ENCODE peak calls at places on chromosome 6, in seven cellular contexts. One of them, this sample, is unnamed.
A peak's percentile ranks its signal among the peaks of the same experiment; 100 is the strongest.

GRCh38 chr6:41036188-41036587 is 2.8 kb downstream of the UNC5CL start:
- DNase-seq in H1: no peak
- DNase-seq in HCT116: peak; percentile 19
- DNase-seq in K562: peak; percentile 56
- DNase-seq in SK-N-SH: no peak
- DNase-seq in HepG2: no peak
- DNase-seq in GM12878: no peak
- DNase-seq in this sample: no peak

GRCh38 chr6:148693882-148694484 is 52.8 kb upstream of the UST start:
- DNase-seq in H1: no peak
- DNase-seq in HCT116: no peak
- DNase-seq in K562: no peak
- DNase-seq in SK-N-SH: no peak
- DNase-seq in HepG2: no peak
- DNase-seq in GM12878: no peak
- DNase-seq in this sample: no peak

GRCh38 chr6:111711476-111711875 is 105.8 kb upstream of the TRAF3IP2 start:
- DNase-seq in H1: no peak
- DNase-seq in HCT116: no peak
- DNase-seq in K562: no peak
- DNase-seq in SK-N-SH: peak; percentile 59
- DNase-seq in HepG2: no peak
- DNase-seq in GM12878: no peak
- DNase-seq in this sample: no peak

GRCh38 chr6:54778731-54779130 is 67.8 kb upstream of the FAM83B start:
- DNase-seq in H1: no peak
- DNase-seq in HCT116: no peak
- DNase-seq in K562: no peak
- DNase-seq in SK-N-SH: no peak
- DNase-seq in HepG2: no peak
- DNase-seq in GM12878: no peak
- DNase-seq in this sample: no peak

GRCh38 chr6:11436508-11437096 is 100.9 kb upstream of the TMEM170B start:
- DNase-seq in H1: no peak
- DNase-seq in HCT116: no peak
- DNase-seq in K562: no peak
- DNase-seq in SK-N-SH: no peak
- DNase-seq in HepG2: no peak
- DNase-seq in GM12878: no peak
- DNase-seq in this sample: no peak

GRCh38 chr6:142841915-142842314 is 103.1 kb downstream of the HIVEP2 start:
- DNase-seq in H1: no peak
- DNase-seq in HCT116: no peak
- DNase-seq in K562: no peak
- DNase-seq in SK-N-SH: no peak
- DNase-seq in HepG2: no peak
- DNase-seq in GM12878: no peak
- DNase-seq in this sample: no peak

GRCh38 chr6:135451617-135452190 is 45.8 kb downstream of the AHI1 start:
- DNase-seq in H1: no peak
- DNase-seq in HCT116: peak; percentile 22
- DNase-seq in K562: peak; percentile 31
- DNase-seq in SK-N-SH: peak; percentile 7
- DNase-seq in HepG2: peak; percentile 32
- DNase-seq in GM12878: no peak
- DNase-seq in this sample: peak; percentile 15

GRCh38 chr6:161395832-161396231 is 122.0 kb upstream of the AGPAT4 start:
- DNase-seq in H1: no peak
- DNase-seq in HCT116: no peak
- DNase-seq in K562: no peak
- DNase-seq in SK-N-SH: no peak
- DNase-seq in HepG2: no peak
- DNase-seq in GM12878: no peak
- DNase-seq in this sample: no peak

GRCh38 chr6:168293641-168294530 is 25.7 kb downstream of the DACT2 start:
- DNase-seq in H1: no peak
- DNase-seq in HCT116: no peak
- DNase-seq in K562: no peak
- DNase-seq in SK-N-SH: no peak
- DNase-seq in HepG2: no peak
- DNase-seq in GM12878: no peak
- DNase-seq in this sample: no peak

GRCh38 chr6:127937747-127938146 is 36.9 kb upstream of the THEMIS start:
- DNase-seq in H1: no peak
- DNase-seq in HCT116: no peak
- DNase-seq in K562: no peak
- DNase-seq in SK-N-SH: no peak
- DNase-seq in HepG2: no peak
- DNase-seq in GM12878: no peak
- DNase-seq in this sample: no peak

GRCh38 chr6:107811591-107812218 is 12.4 kb downstream of the SCML4 start:
- DNase-seq in H1: no peak
- DNase-seq in HCT116: no peak
- DNase-seq in K562: no peak
- DNase-seq in SK-N-SH: no peak
- DNase-seq in HepG2: no peak
- DNase-seq in GM12878: no peak
- DNase-seq in this sample: no peak

GRCh38 chr6:68240731-68241130 is 394.4 kb upstream of the ADGRB3 start:
- DNase-seq in H1: no peak
- DNase-seq in HCT116: no peak
- DNase-seq in K562: no peak
- DNase-seq in SK-N-SH: no peak
- DNase-seq in HepG2: no peak
- DNase-seq in GM12878: no peak
- DNase-seq in this sample: no peak

GRCh38 chr6:140567469-140567868 is 1193.0 kb upstream of the CITED2 start:
- DNase-seq in H1: no peak
- DNase-seq in HCT116: no peak
- DNase-seq in K562: no peak
- DNase-seq in SK-N-SH: no peak
- DNase-seq in HepG2: no peak
- DNase-seq in GM12878: no peak
- DNase-seq in this sample: no peak

GRCh38 chr6:118748311-118749062 is 97.1 kb upstream of the CEP85L start:
- DNase-seq in H1: peak; percentile 56
- DNase-seq in HCT116: no peak
- DNase-seq in K562: no peak
- DNase-seq in SK-N-SH: peak; percentile 50
- DNase-seq in HepG2: no peak
- DNase-seq in GM12878: no peak
- DNase-seq in this sample: no peak

GRCh38 chr6:162184465-162184864 is 543.1 kb downstream of the PRKN start:
- DNase-seq in H1: no peak
- DNase-seq in HCT116: no peak
- DNase-seq in K562: no peak
- DNase-seq in SK-N-SH: no peak
- DNase-seq in HepG2: no peak
- DNase-seq in GM12878: no peak
- DNase-seq in this sample: no peak

GRCh38 chr6:106069478-106069877 is 16.7 kb upstream of the PRDM1 start:
- DNase-seq in H1: no peak
- DNase-seq in HCT116: no peak
- DNase-seq in K562: no peak
- DNase-seq in SK-N-SH: peak; percentile 36
- DNase-seq in HepG2: peak; percentile 12
- DNase-seq in GM12878: no peak
- DNase-seq in this sample: no peak

GRCh38 chr6:116215414-116215813 is 38.5 kb downstream of the TSPYL4 start:
- DNase-seq in H1: no peak
- DNase-seq in HCT116: no peak
- DNase-seq in K562: no peak
- DNase-seq in SK-N-SH: no peak
- DNase-seq in HepG2: no peak
- DNase-seq in GM12878: no peak
- DNase-seq in this sample: peak; percentile 30

GRCh38 chr6:20116792-20117191 is 95.5 kb downstream of the MBOAT1 start:
- DNase-seq in H1: no peak
- DNase-seq in HCT116: no peak
- DNase-seq in K562: no peak
- DNase-seq in SK-N-SH: no peak
- DNase-seq in HepG2: no peak
- DNase-seq in GM12878: no peak
- DNase-seq in this sample: no peak

GRCh38 chr6:81298751-81299150 is 453.7 kb downstream of the TENT5A start:
- DNase-seq in H1: no peak
- DNase-seq in HCT116: no peak
- DNase-seq in K562: no peak
- DNase-seq in SK-N-SH: no peak
- DNase-seq in HepG2: no peak
- DNase-seq in GM12878: no peak
- DNase-seq in this sample: no peak

GRCh38 chr6:27149140-27149539 is 98.4 kb upstream of the PRSS16 start:
- DNase-seq in H1: no peak
- DNase-seq in HCT116: no peak
- DNase-seq in K562: no peak
- DNase-seq in SK-N-SH: no peak
- DNase-seq in HepG2: no peak
- DNase-seq in GM12878: no peak
- DNase-seq in this sample: no peak

DNA sequence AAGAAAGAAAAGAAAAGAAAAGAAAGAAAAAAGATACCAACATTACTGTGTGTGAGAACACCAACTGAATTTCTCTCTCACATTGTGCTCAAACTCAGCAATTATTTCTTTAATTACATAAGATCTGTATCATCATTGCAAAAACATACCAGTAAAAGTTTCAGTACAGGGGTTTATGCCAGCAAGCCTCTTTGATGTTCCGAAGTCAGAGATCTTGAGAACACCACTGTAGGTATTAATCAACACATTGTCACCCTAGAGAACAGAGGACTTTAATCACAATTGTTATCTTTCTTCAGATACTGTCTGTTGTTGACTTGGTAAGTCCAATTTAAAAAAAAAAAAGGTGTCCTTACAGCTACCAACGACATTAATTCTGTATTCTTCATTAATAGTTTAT is 60.9 kb upstream of the MAP7 start:
- DNase-seq in H1: no peak
- DNase-seq in HCT116: peak; percentile 29
- DNase-seq in K562: no peak
- DNase-seq in SK-N-SH: no peak
- DNase-seq in HepG2: no peak
- DNase-seq in GM12878: no peak
- DNase-seq in this sample: no peak
- TF ChIP-seq SIN3A in H1: no peak
- TF ChIP-seq SIN3A in HCT116: no peak
- TF ChIP-seq SIN3A in K562: no peak
- TF ChIP-seq SIN3A in SK-N-SH: no peak
- TF ChIP-seq SIN3A in HepG2: no peak
- TF ChIP-seq SIN3A in GM12878: no peak
- TF ChIP-seq SIN3A in this sample: no peak

GRCh38 chr6:71181565-71181964 is 107.0 kb upstream of the OGFRL1 start:
- DNase-seq in H1: no peak
- DNase-seq in HCT116: peak; percentile 13
- DNase-seq in K562: no peak
- DNase-seq in SK-N-SH: no peak
- DNase-seq in HepG2: peak; percentile 3
- DNase-seq in GM12878: no peak
- DNase-seq in this sample: no peak
- TF ChIP-seq SIN3A in H1: no peak
- TF ChIP-seq SIN3A in HCT116: no peak
- TF ChIP-seq SIN3A in K562: no peak
- TF ChIP-seq SIN3A in SK-N-SH: no peak
- TF ChIP-seq SIN3A in HepG2: no peak
- TF ChIP-seq SIN3A in GM12878: no peak
- TF ChIP-seq SIN3A in this sample: no peak

DNA sequence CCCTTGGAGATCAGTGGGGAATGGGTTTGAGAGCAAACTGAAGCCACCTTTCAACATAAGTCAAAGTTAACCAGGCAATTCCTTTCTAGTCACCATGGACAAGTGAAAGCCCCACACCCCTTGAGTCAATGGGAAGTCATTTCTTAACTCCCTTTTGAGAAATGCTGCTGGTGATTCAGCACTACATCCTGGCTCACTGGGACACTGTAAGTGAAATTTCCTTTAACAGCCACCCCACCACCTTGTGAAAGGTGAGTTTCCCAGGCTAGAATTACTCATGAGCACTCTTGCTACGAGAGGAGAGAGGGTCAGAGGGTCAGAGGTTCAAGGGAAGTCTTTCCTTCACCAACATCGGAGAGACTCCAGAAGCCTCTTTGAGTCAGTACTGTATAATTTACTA is 93.3 kb upstream of the MARCKS start:
- DNase-seq in H1: no peak
- DNase-seq in HCT116: peak; percentile 22
- DNase-seq in K562: no peak
- DNase-seq in SK-N-SH: no peak
- DNase-seq in HepG2: no peak
- DNase-seq in GM12878: peak; percentile 72
- DNase-seq in this sample: peak; percentile 59
- TF ChIP-seq SIN3A in H1: no peak
- TF ChIP-seq SIN3A in HCT116: no peak
- TF ChIP-seq SIN3A in K562: no peak
- TF ChIP-seq SIN3A in SK-N-SH: no peak
- TF ChIP-seq SIN3A in HepG2: no peak
- TF ChIP-seq SIN3A in GM12878: no peak
- TF ChIP-seq SIN3A in this sample: no peak

GRCh38 chr6:5085638-5086293 is 625 bp downstream of the PPP1R3G start:
- DNase-seq in H1: peak; percentile 74
- DNase-seq in HCT116: no peak
- DNase-seq in K562: no peak
- DNase-seq in SK-N-SH: peak; percentile 76
- DNase-seq in HepG2: no peak
- DNase-seq in GM12878: no peak
- DNase-seq in this sample: no peak
- TF ChIP-seq SIN3A in H1: no peak
- TF ChIP-seq SIN3A in HCT116: no peak
- TF ChIP-seq SIN3A in K562: no peak
- TF ChIP-seq SIN3A in SK-N-SH: no peak
- TF ChIP-seq SIN3A in HepG2: no peak
- TF ChIP-seq SIN3A in GM12878: no peak
- TF ChIP-seq SIN3A in this sample: no peak

This sample was measured in Panc1.